ENCODE peak calls at places on chromosomes 3 and 15, in four cellular contexts. G is GM23338; O is WTC11; B is stimulated activated CD8-positive, alpha-beta memory T cell treated with anti-CD3 and anti-CD28 coated beads, Interleukin-2, amount 100 ng/mL, for 48 hours. Z is an unnamed sample.

GRCh38 chr3:4504340-4505261 is 11.5 kb downstream of the ITPR1 start:
- DNase-seq in G (no peak), O (no peak), B (no peak), Z (peak; percentile 28)

GRCh38 chr15:67405208-67406191 is 115.4 kb upstream of the C15orf61 start:
- DNase-seq in G (no peak), O (no peak), B (no peak), Z (peak; percentile 50)

GRCh38 chr3:119817071-119817470 is 35.2 kb downstream of the NR1I2 start:
- DNase-seq in G (no peak), O (no peak), B (no peak), Z (no peak)

GRCh38 chr15:70050447-70050846 is 47.3 kb downstream of the TLE3 start:
- DNase-seq in G (no peak), O (no peak), B (no peak), Z (no peak)

GRCh38 chr3:190172751-190173150 is 52.1 kb upstream of the P3H2 start:
- DNase-seq in G (no peak), O (no peak), B (no peak), Z (peak; percentile 81)

GRCh38 chr15:26087395-26087794 is 224.3 kb upstream of the ATP10A start:
- DNase-seq in G (no peak), O (no peak), B (no peak), Z (peak; percentile 72)

GRCh38 chr3:60972599-60972998 is 278.7 kb downstream of the FHIT start:
- DNase-seq in G (no peak), O (no peak), B (no peak), Z (no peak)

GRCh38 chr15:82944840-82945239 is 7.7 kb downstream of the HOMER2 start:
- DNase-seq in G (no peak), O (no peak), B (no peak), Z (peak; percentile 70)

GRCh38 chr15:51828621-51829359 is 663 bp upstream of the TMOD3 start:
- DNase-seq in G (no peak), O (no peak), B (no peak), Z (peak; percentile 82)

GRCh38 chr15:45702041-45702440 is 67.2 kb downstream of the SQOR start:
- DNase-seq in G (no peak), O (no peak), B (no peak), Z (peak; percentile 51)

GRCh38 chr3:74447221-74447620 is 167.2 kb downstream of the CNTN3 start:
- DNase-seq in G (no peak), O (no peak), B (no peak), Z (no peak)

GRCh38 chr3:94423566-94423965 is 360.7 kb downstream of the NSUN3 start:
- DNase-seq in G (no peak), O (no peak), B (no peak), Z (no peak)

GRCh38 chr15:31292391-31293020 is 34.1 kb upstream of the KLF13 start:
- DNase-seq in G (no peak), O (no peak), B (no peak), Z (no peak)

GRCh38 chr15:29451201-29451781 is 181.7 kb upstream of the NSMCE3 start:
- DNase-seq in G (peak; percentile 78), O (peak; percentile 58), B (no peak), Z (no peak)

GRCh38 chr3:114756506-114757279 is 390.4 kb downstream of the ZBTB20 start:
- DNase-seq in G (no peak), O (no peak), B (no peak), Z (peak; percentile 57)

GRCh38 chr3:147652682-147653081 is 243.5 kb downstream of the ZIC1 start:
- DNase-seq in G (no peak), O (no peak), B (no peak), Z (no peak)

GRCh38 chr3:34882764-34883163 is 756.6 kb upstream of the ARPP21 start:
- DNase-seq in G (peak; percentile 27), O (no peak), B (no peak), Z (peak; percentile 6)

GRCh38 chr15:61916104-61916503 is 144.1 kb downstream of the VPS13C start:
- DNase-seq in G (no peak), O (no peak), B (no peak), Z (no peak)

GRCh38 chr15:91982401-91982800 is 128.9 kb downstream of the SLCO3A1 start:
- DNase-seq in G (no peak), O (no peak), B (no peak), Z (no peak)

GRCh38 chr3:48928679-48929078 is 10.0 kb downstream of the ARIH2 start:
- DNase-seq in G (no peak), O (no peak), B (no peak), Z (peak; percentile 28)

GRCh38 chr3:52890735-52891134 is 6.6 kb downstream of the STIMATE start:
- DNase-seq in G (no peak), O (no peak), B (peak; percentile 26), Z (peak; percentile 61)

GRCh38 chr3:4588410-4588809 is 95.3 kb downstream of the ITPR1 start:
- DNase-seq in G (no peak), O (no peak), B (no peak), Z (peak; percentile 58)

GRCh38 chr3:59056706-59057105 is 6.9 kb upstream of the CFAP20DC start:
- DNase-seq in G (no peak), O (no peak), B (no peak), Z (peak; percentile 64)

GRCh38 chr15:92907229-92907628 is 7.1 kb downstream of the CHD2 start:
- DNase-seq in G (no peak), O (no peak), B (no peak), Z (peak; percentile 45)

GRCh38 chr3:64908292-64908691 is 220.5 kb upstream of the ADAMTS9 start:
- DNase-seq in G (no peak), O (no peak), B (no peak), Z (peak; percentile 55)

GRCh38 chr15:77030928-77031375 is 36.0 kb downstream of the PSTPIP1 start:
- DNase-seq in G (no peak), O (peak; percentile 8), B (no peak), Z (no peak)

GRCh38 chr3:10557783-10558373 is 52.5 kb upstream of the ATP2B2 start:
- DNase-seq in G (no peak), O (no peak), B (no peak), Z (peak; percentile 72)

Z was measured in bronchial epithelial cell.